ENCODE peak calls at places on chromosomes 11 and 22, in six cellular contexts. One of them, this sample, is unnamed.

GRCh38 chr11:5380740-5381342 is 2.8 kb upstream of the OR51M1 start:
- DNase-seq in HepG2: peak; percentile 52
- DNase-seq in IMR-90: peak; percentile 77
- DNase-seq in HEK293T: peak; percentile 60
- DNase-seq in A549: peak; percentile 36
- DNase-seq in K562: peak; percentile 53
- DNase-seq in this sample: no peak

GRCh38 chr11:106986261-106986660 is 32.0 kb downstream of the GUCY1A2 start:
- DNase-seq in HepG2: no peak
- DNase-seq in K562: no peak
- DNase-seq in HEK293T: peak; percentile 11
- DNase-seq in IMR-90: peak; percentile 2
- DNase-seq in A549: no peak
- DNase-seq in this sample: no peak

GRCh38 chr11:6062691-6063358 is 32.3 kb upstream of the OR56A1 start:
- DNase-seq in K562: peak; percentile 7
- DNase-seq in HEK293T: no peak
- DNase-seq in IMR-90: no peak
- DNase-seq in A549: no peak
- DNase-seq in HepG2: no peak
- DNase-seq in this sample: no peak

GRCh38 chr11:128323381-128323780 is 264.0 kb downstream of the ETS1 start:
- DNase-seq in A549: no peak
- DNase-seq in HEK293T: no peak
- DNase-seq in IMR-90: peak; percentile 48
- DNase-seq in K562: no peak
- DNase-seq in HepG2: no peak
- DNase-seq in this sample: no peak

GRCh38 chr22:21796863-21797262 is 61.3 kb upstream of the YPEL1 start:
- DNase-seq in HEK293T: no peak
- DNase-seq in HepG2: no peak
- DNase-seq in K562: no peak
- DNase-seq in A549: no peak
- DNase-seq in IMR-90: no peak
- DNase-seq in this sample: no peak

GRCh38 chr22:28942801-28943500 is 59.6 kb downstream of the ZNRF3 start:
- DNase-seq in IMR-90: no peak
- DNase-seq in A549: no peak
- DNase-seq in K562: no peak
- DNase-seq in HepG2: no peak
- DNase-seq in HEK293T: no peak
- DNase-seq in this sample: no peak

GRCh38 chr11:65491163-65491465 is 7.7 kb upstream of the MALAT1 start:
- DNase-seq in K562: no peak
- DNase-seq in HEK293T: no peak
- DNase-seq in HepG2: no peak
- DNase-seq in IMR-90: no peak
- DNase-seq in A549: no peak
- DNase-seq in this sample: no peak

GRCh38 chr11:46363031-46363407 is 15.8 kb downstream of the DGKZ start:
- DNase-seq in HEK293T: no peak
- DNase-seq in HepG2: no peak
- DNase-seq in A549: no peak
- DNase-seq in IMR-90: peak; percentile 67
- DNase-seq in K562: no peak
- DNase-seq in this sample: no peak

GRCh38 chr11:1502971-1503707 is 16.6 kb upstream of the MOB2 start:
- DNase-seq in HEK293T: no peak
- DNase-seq in K562: no peak
- DNase-seq in A549: no peak
- DNase-seq in IMR-90: no peak
- DNase-seq in HepG2: no peak
- DNase-seq in this sample: no peak

GRCh38 chr22:22032906-22033802 is 50.6 kb upstream of the TOP3B start:
- DNase-seq in HEK293T: no peak
- DNase-seq in HepG2: no peak
- DNase-seq in A549: no peak
- DNase-seq in IMR-90: no peak
- DNase-seq in K562: no peak
- DNase-seq in this sample: no peak

GRCh38 chr11:94786264-94787126 is 18.3 kb downstream of the AMOTL1 start:
- DNase-seq in A549: no peak
- DNase-seq in HEK293T: peak; percentile 45
- DNase-seq in HepG2: peak; percentile 16
- DNase-seq in IMR-90: peak; percentile 59
- DNase-seq in K562: no peak
- DNase-seq in this sample: no peak

GRCh38 chr22:31489632-31490495 is at the start of gene EIF4ENIF1:
- DNase-seq in HEK293T: peak; percentile 92
- DNase-seq in HepG2: peak; percentile 72
- DNase-seq in A549: peak; percentile 62
- DNase-seq in K562: peak; percentile 90
- DNase-seq in IMR-90: peak; percentile 78
- DNase-seq in this sample: no peak

GRCh38 chr22:31488988-31489617 is 539 bp downstream of the EIF4ENIF1 start:
- DNase-seq in K562: peak; percentile 43
- DNase-seq in IMR-90: peak; percentile 7
- DNase-seq in HepG2: no peak
- DNase-seq in HEK293T: peak; percentile 71
- DNase-seq in A549: no peak
- DNase-seq in this sample: no peak

GRCh38 chr22:31486951-31487350 is 2.7 kb downstream of the EIF4ENIF1 start:
- DNase-seq in HEK293T: no peak
- DNase-seq in A549: no peak
- DNase-seq in IMR-90: no peak
- DNase-seq in K562: no peak
- DNase-seq in HepG2: no peak
- DNase-seq in this sample: no peak

GRCh38 chr22:31490496-31490925 is 869 bp upstream of the EIF4ENIF1 start:
- DNase-seq in HepG2: peak; percentile 77
- DNase-seq in A549: peak; percentile 37
- DNase-seq in K562: peak; percentile 56
- DNase-seq in HEK293T: peak; percentile 60
- DNase-seq in IMR-90: peak; percentile 79
- DNase-seq in this sample: peak; percentile 97

GRCh38 chr22:31488346-31488883 is 1.2 kb downstream of the EIF4ENIF1 start:
- DNase-seq in HEK293T: no peak
- DNase-seq in IMR-90: no peak
- DNase-seq in K562: no peak
- DNase-seq in A549: no peak
- DNase-seq in HepG2: no peak
- DNase-seq in this sample: no peak
- TF ChIP-seq BHLHE40 in HEK293T: no peak
- TF ChIP-seq BHLHE40 in IMR-90: no peak
- TF ChIP-seq BHLHE40 in K562: no peak
- TF ChIP-seq BHLHE40 in A549: no peak
- TF ChIP-seq BHLHE40 in HepG2: no peak
- TF ChIP-seq BHLHE40 in this sample: no peak

GRCh38 chr11:20564811-20565210 is 34.6 kb upstream of the SLC6A5 start:
- DNase-seq in K562: no peak
- DNase-seq in HepG2: no peak
- DNase-seq in A549: no peak
- DNase-seq in HEK293T: no peak
- DNase-seq in IMR-90: no peak
- DNase-seq in this sample: no peak

GRCh38 chr11:20559523-20560300 is 39.7 kb upstream of the SLC6A5 start:
- DNase-seq in HEK293T: no peak
- DNase-seq in A549: no peak
- DNase-seq in K562: no peak
- DNase-seq in IMR-90: no peak
- DNase-seq in HepG2: no peak
- DNase-seq in this sample: no peak

GRCh38 chr11:20563871-20564270 is 35.5 kb upstream of the SLC6A5 start:
- DNase-seq in A549: no peak
- DNase-seq in HepG2: no peak
- DNase-seq in HEK293T: no peak
- DNase-seq in K562: no peak
- DNase-seq in IMR-90: no peak
- DNase-seq in this sample: no peak

GRCh38 chr11:20565236-20565635 is 34.2 kb upstream of the SLC6A5 start:
- DNase-seq in IMR-90: no peak
- DNase-seq in HepG2: no peak
- DNase-seq in K562: no peak
- DNase-seq in A549: no peak
- DNase-seq in HEK293T: no peak
- DNase-seq in this sample: no peak

GRCh38 chr11:20561915-20562314 is 37.5 kb upstream of the SLC6A5 start:
- DNase-seq in HEK293T: no peak
- DNase-seq in K562: no peak
- DNase-seq in HepG2: no peak
- DNase-seq in A549: no peak
- DNase-seq in IMR-90: no peak
- DNase-seq in this sample: no peak
- TF ChIP-seq BHLHE40 in HEK293T: no peak
- TF ChIP-seq BHLHE40 in K562: no peak
- TF ChIP-seq BHLHE40 in HepG2: no peak
- TF ChIP-seq BHLHE40 in A549: no peak
- TF ChIP-seq BHLHE40 in IMR-90: no peak
- TF ChIP-seq BHLHE40 in this sample: no peak

GRCh38 chr22:44108076-44108475 is 72.6 kb upstream of the PARVG start:
- DNase-seq in HEK293T: no peak
- DNase-seq in HepG2: no peak
- DNase-seq in A549: no peak
- DNase-seq in IMR-90: no peak
- DNase-seq in K562: no peak
- DNase-seq in this sample: no peak
- TF ChIP-seq BHLHE40 in HEK293T: no peak
- TF ChIP-seq BHLHE40 in HepG2: no peak
- TF ChIP-seq BHLHE40 in A549: no peak
- TF ChIP-seq BHLHE40 in IMR-90: no peak
- TF ChIP-seq BHLHE40 in K562: no peak
- TF ChIP-seq BHLHE40 in this sample: no peak

DNA sequence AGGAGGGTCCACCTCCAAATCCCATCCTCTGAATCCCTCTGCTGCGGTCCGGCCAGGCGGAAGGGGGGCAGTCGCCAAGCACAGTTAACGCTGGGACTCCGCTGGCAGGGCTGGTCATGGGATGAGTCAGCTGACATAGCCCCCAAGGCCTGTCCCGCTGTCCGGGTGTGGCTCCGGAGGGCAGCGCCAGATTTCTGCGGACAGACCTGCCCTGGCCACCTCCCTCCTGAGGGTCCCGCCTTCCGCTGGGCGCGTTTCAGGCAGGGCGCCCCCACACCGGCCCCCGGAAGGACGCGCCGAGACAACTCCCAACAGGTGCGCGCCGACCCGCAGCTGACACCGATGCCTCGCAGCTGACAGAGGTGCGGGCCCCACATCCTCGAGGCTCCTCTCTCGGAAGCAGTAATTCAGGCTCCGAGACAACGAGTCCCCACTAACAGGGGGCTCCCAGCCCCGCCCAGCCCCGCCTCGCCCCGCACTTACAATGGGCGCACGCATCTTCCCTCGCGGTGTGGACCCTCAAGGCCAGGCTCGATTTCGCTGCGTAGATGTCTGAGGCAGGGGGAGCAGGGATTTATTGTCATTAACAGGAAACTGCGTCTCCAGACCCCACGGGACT is 607 bp downstream of the PLAAT3 start:
- DNase-seq in K562: no peak
- DNase-seq in HepG2: no peak
- DNase-seq in IMR-90: no peak
- DNase-seq in HEK293T: no peak
- DNase-seq in A549: peak; percentile 36
- DNase-seq in this sample: no peak
- TF ChIP-seq BHLHE40 in K562: no peak
- TF ChIP-seq BHLHE40 in HepG2: no peak
- TF ChIP-seq BHLHE40 in IMR-90: no peak
- TF ChIP-seq BHLHE40 in HEK293T: no peak
- TF ChIP-seq BHLHE40 in A549: no peak
- TF ChIP-seq BHLHE40 in this sample: no peak

DNA sequence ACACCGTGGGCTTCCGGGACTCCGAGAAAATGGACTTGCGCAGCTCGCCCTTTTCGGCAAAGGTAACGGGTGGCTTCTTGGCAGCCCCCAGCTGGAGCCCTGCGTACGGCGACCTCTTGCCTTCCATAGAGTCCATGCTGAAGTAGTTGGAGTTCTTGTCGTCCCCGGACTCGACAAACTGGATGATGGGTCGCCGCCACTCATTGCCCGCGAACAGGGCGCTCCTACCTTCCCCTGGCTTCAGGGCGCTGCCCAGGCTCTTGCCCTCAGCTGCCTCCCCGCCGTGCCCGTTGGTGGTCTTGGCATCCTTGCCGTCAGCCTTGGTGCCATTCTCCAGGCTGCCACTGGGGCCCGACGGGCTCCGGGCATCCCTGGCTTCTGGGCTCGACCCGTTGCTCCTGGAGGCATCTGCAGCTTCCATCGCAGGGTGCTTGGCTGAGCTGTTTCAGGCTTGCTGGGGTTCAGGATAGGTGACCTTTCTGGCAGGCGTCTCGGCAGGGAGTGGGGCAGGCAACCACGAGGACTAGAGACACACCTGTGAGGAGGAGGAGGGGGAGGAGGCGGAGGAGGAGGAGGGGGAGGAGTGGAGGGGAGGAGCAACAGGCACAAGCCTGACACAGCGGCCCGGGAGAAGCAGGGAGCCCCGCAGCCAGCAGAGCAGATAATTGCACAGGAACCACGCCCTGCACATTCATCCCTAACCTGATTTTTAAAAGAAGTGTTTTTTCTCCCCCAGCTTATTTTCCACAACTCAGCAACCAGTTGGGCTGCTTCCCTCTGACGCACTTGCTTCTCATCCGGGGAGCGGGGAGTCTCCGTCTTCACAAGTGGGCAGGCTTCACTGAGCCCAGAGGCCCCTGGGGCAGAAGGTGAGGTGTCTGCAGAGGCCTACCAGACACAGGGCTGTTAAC is at the start of gene TRIM29:
- DNase-seq in A549: no peak
- DNase-seq in HepG2: no peak
- DNase-seq in IMR-90: no peak
- DNase-seq in HEK293T: no peak
- DNase-seq in K562: no peak
- DNase-seq in this sample: no peak
- TF ChIP-seq BHLHE40 in A549: no peak
- TF ChIP-seq BHLHE40 in HepG2: no peak
- TF ChIP-seq BHLHE40 in IMR-90: no peak
- TF ChIP-seq BHLHE40 in HEK293T: no peak
- TF ChIP-seq BHLHE40 in K562: no peak
- TF ChIP-seq BHLHE40 in this sample: no peak

This sample was measured in GM12878.